ENCODE peak calls at places on chromosomes 2 and 18, in nine cellular contexts. M is NCI-H1436; S is effector memory CD8-positive, alpha-beta T cell; C is AG20443; E is CD8-positive, alpha-beta memory T cell; B is HL-60; X is putamen; N is iris pigment epithelial cell; J is OCI-M1. P is an unnamed sample.

GRCh38 chr18:3103576-3103975 is 90.6 kb upstream of the LPIN2 start:
- DNase-seq in M (no peak), S (no peak), C (no peak), E (no peak), B (no peak), X (no peak), N (no peak), J (no peak), P (no peak)

GRCh38 chr18:13446581-13447470 is 228.3 kb downstream of the LDLRAD4 start:
- DNase-seq in M (no peak), S (no peak), C (no peak), E (no peak), B (no peak), X (no peak), N (peak), J (no peak), P (no peak)

GRCh38 chr2:10934308-10934978 is 22.7 kb downstream of the KCNF1 start:
- DNase-seq in M (no peak), S (no peak), C (no peak), E (no peak), B (no peak), X (no peak), N (no peak), J (no peak), P (no peak)

GRCh38 chr18:23498877-23499570 is 4.3 kb upstream of the RMC1 start:
- DNase-seq in M (peak), S (peak), C (peak), E (peak), B (peak), X (peak), N (peak), J (peak), P (peak)

GRCh38 chr2:106566050-106566449 is 78.9 kb downstream of the CD8B2 start:
- DNase-seq in M (no peak), S (no peak), C (no peak), E (no peak), B (no peak), X (no peak), N (peak), J (no peak), P (peak)

GRCh38 chr2:199883474-199884212 is 27.4 kb upstream of the C2orf69 start:
- DNase-seq in M (no peak), S (no peak), C (no peak), E (no peak), B (no peak), X (no peak), N (no peak), J (no peak), P (no peak)

GRCh38 chr18:38174594-38174993 is 609.0 kb upstream of the CELF4 start:
- DNase-seq in M (peak), S (no peak), C (no peak), E (no peak), B (no peak), X (no peak), N (no peak), J (no peak), P (no peak)

GRCh38 chr2:66439291-66440010 is 4.5 kb downstream of the MEIS1 start:
- DNase-seq in M (no peak), S (no peak), C (no peak), E (no peak), B (no peak), X (no peak), N (no peak), J (no peak), P (no peak)

GRCh38 chr2:143410097-143410897 is 281.1 kb downstream of the ARHGAP15 start:
- DNase-seq in M (no peak), S (no peak), C (no peak), E (no peak), B (no peak), X (no peak), N (no peak), J (no peak), P (peak)

GRCh38 chr2:105385703-105386540 is 12.9 kb downstream of the FHL2 start:
- DNase-seq in M (no peak), S (no peak), C (no peak), E (no peak), B (no peak), X (no peak), N (peak), J (no peak), P (no peak)